ENCODE peak calls at places on chromosomes 16 and 17, in six cellular contexts. One of them, this sample, is unnamed. For H3K79me2 and H3F3A, the result is how much of the 10 kb centered on the place peaks cover.

GRCh38 chr17:47099987-47100711 is 88.9 kb downstream of the CDC27 start:
- DNase-seq in MM.1S: peak
- DNase-seq in neural progenitor cell: peak
- DNase-seq in PC-3: peak
- DNase-seq in GM23338: peak
- DNase-seq in SK-N-SH: peak
- DNase-seq in this sample: peak

GRCh38 chr16:8505327-8505991 is 84.9 kb downstream of the TMEM114 start:
- DNase-seq in MM.1S: no peak
- DNase-seq in neural progenitor cell: peak
- DNase-seq in PC-3: no peak
- DNase-seq in GM23338: peak
- DNase-seq in SK-N-SH: no peak
- DNase-seq in this sample: no peak

GRCh38 chr17:48491527-48492273 is 39.1 kb downstream of the HOXB1 start:
- DNase-seq in MM.1S: no peak
- DNase-seq in neural progenitor cell: no peak
- DNase-seq in PC-3: no peak
- DNase-seq in GM23338: no peak
- DNase-seq in SK-N-SH: no peak
- DNase-seq in this sample: peak

GRCh38 chr17:59329558-59330313 is 1.7 kb upstream of the YPEL2 start:
- DNase-seq in MM.1S: peak
- DNase-seq in neural progenitor cell: peak
- DNase-seq in PC-3: peak
- DNase-seq in GM23338: peak
- DNase-seq in SK-N-SH: peak
- DNase-seq in this sample: peak

GRCh38 chr17:64147110-64148016 is 17.4 kb upstream of the ERN1 start:
- DNase-seq in MM.1S: peak
- DNase-seq in neural progenitor cell: no peak
- DNase-seq in PC-3: peak
- DNase-seq in GM23338: peak
- DNase-seq in SK-N-SH: peak
- DNase-seq in this sample: peak

GRCh38 chr16:54239441-54239840 is 47.1 kb downstream of the IRX3 start:
- DNase-seq in MM.1S: no peak
- DNase-seq in neural progenitor cell: no peak
- DNase-seq in PC-3: no peak
- DNase-seq in GM23338: no peak
- DNase-seq in SK-N-SH: no peak
- DNase-seq in this sample: peak

GRCh38 chr16:27067138-27067537 is 411 bp downstream of the C16orf82 start:
- DNase-seq in MM.1S: no peak
- DNase-seq in neural progenitor cell: peak
- DNase-seq in PC-3: no peak
- DNase-seq in GM23338: peak
- DNase-seq in SK-N-SH: peak
- DNase-seq in this sample: peak

GRCh38 chr16:59697236-59697635 is 963.1 kb upstream of the GOT2 start:
- DNase-seq in MM.1S: no peak
- DNase-seq in neural progenitor cell: no peak
- DNase-seq in PC-3: no peak
- DNase-seq in GM23338: no peak
- DNase-seq in SK-N-SH: no peak
- DNase-seq in this sample: peak

GRCh38 chr16:85384831-85385462 is 228.2 kb upstream of the GSE1 start:
- DNase-seq in MM.1S: no peak
- DNase-seq in neural progenitor cell: no peak
- DNase-seq in PC-3: peak
- DNase-seq in GM23338: peak
- DNase-seq in SK-N-SH: no peak
- DNase-seq in this sample: no peak

GRCh38 chr17:1714980-1715802 is 5.0 kb upstream of the TLCD2 start:
- DNase-seq in MM.1S: no peak
- DNase-seq in neural progenitor cell: peak
- DNase-seq in PC-3: peak
- DNase-seq in GM23338: peak
- DNase-seq in SK-N-SH: peak
- DNase-seq in this sample: peak

GRCh38 chr17:39716073-39716818 is 14.1 kb downstream of the MIEN1 start:
- DNase-seq in MM.1S: no peak
- DNase-seq in neural progenitor cell: no peak
- DNase-seq in PC-3: no peak
- DNase-seq in GM23338: no peak
- DNase-seq in SK-N-SH: no peak
- DNase-seq in this sample: no peak

GRCh38 chr17:81373536-81374160 is 21.6 kb upstream of the BAHCC1 start:
- DNase-seq in MM.1S: no peak
- DNase-seq in neural progenitor cell: no peak
- DNase-seq in PC-3: no peak
- DNase-seq in GM23338: no peak
- DNase-seq in SK-N-SH: no peak
- DNase-seq in this sample: no peak

GRCh38 chr17:72657467-72658317 is 434.8 kb downstream of the SLC39A11 start:
- DNase-seq in MM.1S: no peak
- DNase-seq in neural progenitor cell: no peak
- DNase-seq in PC-3: peak
- DNase-seq in GM23338: peak
- DNase-seq in SK-N-SH: no peak
- DNase-seq in this sample: peak

GRCh38 chr16:81707411-81708321 is 71.4 kb upstream of the PLCG2 start:
- DNase-seq in MM.1S: no peak
- DNase-seq in neural progenitor cell: no peak
- DNase-seq in PC-3: peak
- DNase-seq in GM23338: no peak
- DNase-seq in SK-N-SH: no peak
- DNase-seq in this sample: peak

GRCh38 chr17:81419886-81420768 is 24.9 kb downstream of the BAHCC1 start:
- DNase-seq in MM.1S: no peak
- DNase-seq in neural progenitor cell: no peak
- DNase-seq in PC-3: no peak
- DNase-seq in GM23338: no peak
- DNase-seq in SK-N-SH: no peak
- DNase-seq in this sample: peak

GRCh38 chr17:8611135-8611534 is 19.4 kb downstream of the MYH10 start:
- DNase-seq in MM.1S: no peak
- DNase-seq in neural progenitor cell: no peak
- DNase-seq in PC-3: no peak
- DNase-seq in GM23338: no peak
- DNase-seq in SK-N-SH: no peak
- DNase-seq in this sample: peak

GRCh38 chr17:8016632-8017424 is 14.4 kb downstream of the GUCY2D start:
- DNase-seq in MM.1S: peak
- DNase-seq in neural progenitor cell: peak
- DNase-seq in PC-3: peak
- DNase-seq in GM23338: peak
- DNase-seq in SK-N-SH: peak
- DNase-seq in this sample: peak

GRCh38 chr17:70394430-70394829 is 225.1 kb downstream of the KCNJ2 start:
- DNase-seq in MM.1S: no peak
- DNase-seq in neural progenitor cell: no peak
- DNase-seq in PC-3: no peak
- DNase-seq in GM23338: no peak
- DNase-seq in SK-N-SH: peak
- DNase-seq in this sample: no peak

GRCh38 chr16:25045696-25046381 is 30.7 kb upstream of the ARHGAP17 start:
- DNase-seq in MM.1S: no peak
- DNase-seq in neural progenitor cell: no peak
- DNase-seq in PC-3: peak
- DNase-seq in GM23338: no peak
- DNase-seq in SK-N-SH: no peak
- DNase-seq in this sample: peak

GRCh38 chr16:54633943-54634362 is 296.7 kb upstream of the IRX5 start:
- DNase-seq in MM.1S: peak
- DNase-seq in neural progenitor cell: peak
- DNase-seq in PC-3: no peak
- DNase-seq in GM23338: peak
- DNase-seq in SK-N-SH: no peak
- DNase-seq in this sample: peak

GRCh38 chr16:23595246-23595950 is 718 bp downstream of the NDUFAB1 start:
- DNase-seq in MM.1S: no peak
- DNase-seq in neural progenitor cell: no peak
- DNase-seq in PC-3: no peak
- DNase-seq in GM23338: peak
- DNase-seq in SK-N-SH: peak
- DNase-seq in this sample: peak

GRCh38 chr17:41687828-41688640 is 651 bp upstream of the EIF1 start:
- DNase-seq in MM.1S: peak
- DNase-seq in neural progenitor cell: no peak
- DNase-seq in PC-3: peak
- DNase-seq in GM23338: peak
- DNase-seq in SK-N-SH: peak
- DNase-seq in this sample: peak

GRCh38 chr16:86531641-86532525 is 21.6 kb downstream of the FOXF1 start:
- DNase-seq in MM.1S: no peak
- DNase-seq in neural progenitor cell: no peak
- DNase-seq in PC-3: no peak
- DNase-seq in GM23338: no peak
- DNase-seq in SK-N-SH: no peak
- DNase-seq in this sample: no peak

GRCh38 chr16:58670177-58670576 is 14.4 kb downstream of the SLC38A7 start:
- DNase-seq in MM.1S: no peak
- DNase-seq in neural progenitor cell: no peak
- DNase-seq in PC-3: no peak
- DNase-seq in GM23338: no peak
- DNase-seq in SK-N-SH: no peak
- DNase-seq in this sample: no peak

GRCh38 chr17:21231533-21231932 is 17.6 kb upstream of the TMEM11 start:
- DNase-seq in MM.1S: no peak
- DNase-seq in neural progenitor cell: no peak
- DNase-seq in PC-3: no peak
- DNase-seq in GM23338: no peak
- DNase-seq in SK-N-SH: no peak
- DNase-seq in this sample: no peak

GRCh38 chr16:21952040-21952792 is 945 bp upstream of the UQCRC2 start:
- DNase-seq in MM.1S: peak
- DNase-seq in neural progenitor cell: peak
- DNase-seq in PC-3: peak
- DNase-seq in GM23338: peak
- DNase-seq in SK-N-SH: peak
- DNase-seq in this sample: peak
- H3K79me2 ChIP-seq in MM.1S: half or more
- H3K79me2 ChIP-seq in neural progenitor cell: half or more
- H3K79me2 ChIP-seq in PC-3: half or more
- H3K79me2 ChIP-seq in GM23338: half or more
- H3K79me2 ChIP-seq in SK-N-SH: half or more
- H3K79me2 ChIP-seq in this sample: half or more

GRCh38 chr17:50028207-50029120 is 27.4 kb upstream of the ITGA3 start:
- DNase-seq in MM.1S: no peak
- DNase-seq in neural progenitor cell: peak
- DNase-seq in PC-3: peak
- DNase-seq in GM23338: peak
- DNase-seq in SK-N-SH: peak
- DNase-seq in this sample: peak
- H3F3A ChIP-seq in MM.1S: under half
- H3F3A ChIP-seq in neural progenitor cell: under half
- H3F3A ChIP-seq in PC-3: under half
- H3F3A ChIP-seq in GM23338: under half
- H3F3A ChIP-seq in SK-N-SH: half or more
- H3F3A ChIP-seq in this sample: under half

GRCh38 chr16:69013991-69014390 is 91.5 kb upstream of the HAS3 start:
- DNase-seq in MM.1S: no peak
- DNase-seq in neural progenitor cell: no peak
- DNase-seq in PC-3: no peak
- DNase-seq in GM23338: no peak
- DNase-seq in SK-N-SH: no peak
- DNase-seq in this sample: no peak
- TF ChIP-seq EZH2phosphoT487 in MM.1S: no peak
- TF ChIP-seq EZH2phosphoT487 in neural progenitor cell: no peak
- TF ChIP-seq EZH2phosphoT487 in PC-3: no peak
- TF ChIP-seq EZH2phosphoT487 in GM23338: no peak
- TF ChIP-seq EZH2phosphoT487 in SK-N-SH: no peak
- TF ChIP-seq EZH2phosphoT487 in this sample: no peak

GRCh38 chr17:15237106-15237425 is 28.1 kb downstream of the PMP22 start:
- DNase-seq in MM.1S: no peak
- DNase-seq in neural progenitor cell: no peak
- DNase-seq in PC-3: no peak
- DNase-seq in GM23338: no peak
- DNase-seq in SK-N-SH: no peak
- DNase-seq in this sample: no peak
- H3K79me2 ChIP-seq in MM.1S: under half
- H3K79me2 ChIP-seq in neural progenitor cell: under half
- H3K79me2 ChIP-seq in PC-3: under half
- H3K79me2 ChIP-seq in GM23338: under half
- H3K79me2 ChIP-seq in SK-N-SH: under half
- H3K79me2 ChIP-seq in this sample: under half

DNA sequence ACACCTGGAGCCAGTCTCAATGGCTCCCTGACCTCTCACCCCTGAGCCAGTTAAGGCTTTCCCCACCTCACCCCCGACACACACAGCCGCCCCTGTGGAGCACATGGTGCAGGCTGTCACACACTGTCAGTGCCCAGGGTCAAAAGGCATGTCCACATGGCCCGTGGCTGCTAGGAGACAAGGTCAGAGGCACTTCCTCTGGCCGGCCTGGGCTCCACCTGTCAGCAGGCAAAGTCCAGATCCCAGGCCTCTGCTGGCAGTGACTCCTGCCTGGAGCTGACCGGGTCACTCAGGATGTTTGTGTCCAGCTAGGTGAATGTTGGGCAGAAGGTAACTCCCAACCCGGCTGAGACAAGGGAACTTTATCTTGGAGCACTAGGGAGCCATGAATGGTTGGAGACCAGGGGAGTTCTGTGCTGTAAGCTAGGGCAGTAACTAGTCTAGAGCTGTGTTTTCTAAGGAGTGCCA is 6.0 kb downstream of the SREBF1 start:
- DNase-seq in MM.1S: no peak
- DNase-seq in neural progenitor cell: no peak
- DNase-seq in PC-3: no peak
- DNase-seq in GM23338: no peak
- DNase-seq in SK-N-SH: no peak
- DNase-seq in this sample: no peak
- H3F3A ChIP-seq in MM.1S: under half
- H3F3A ChIP-seq in neural progenitor cell: under half
- H3F3A ChIP-seq in PC-3: under half
- H3F3A ChIP-seq in GM23338: under half
- H3F3A ChIP-seq in SK-N-SH: under half
- H3F3A ChIP-seq in this sample: under half

DNA sequence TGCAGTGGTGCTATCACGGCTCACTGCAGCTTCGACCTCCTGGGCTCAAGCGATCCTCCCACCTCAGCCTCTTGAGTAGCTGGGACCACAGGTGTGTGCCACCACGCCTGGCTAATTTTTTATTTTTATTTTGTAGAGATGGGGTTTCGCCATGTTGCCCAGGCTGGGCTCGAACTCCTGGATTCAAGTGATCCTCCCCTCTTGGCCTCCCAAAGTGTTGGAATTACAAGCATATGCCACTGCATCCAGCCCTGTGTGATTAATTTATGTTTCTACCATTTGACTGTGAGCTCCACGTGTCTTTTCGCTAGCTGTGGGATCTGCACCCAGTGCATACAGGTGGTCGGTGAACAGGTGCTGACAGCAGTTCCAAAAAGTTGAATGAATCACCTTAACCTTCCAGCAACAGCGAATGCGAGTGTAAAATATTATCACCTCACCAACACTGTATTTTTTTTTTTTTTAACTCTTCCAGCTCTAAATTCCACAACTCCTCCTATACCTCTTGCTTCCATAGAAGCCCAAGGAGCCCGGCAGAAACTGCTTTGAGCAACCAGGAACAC is 481 bp upstream of the NUDT7 start:
- DNase-seq in MM.1S: no peak
- DNase-seq in neural progenitor cell: peak
- DNase-seq in PC-3: no peak
- DNase-seq in GM23338: no peak
- DNase-seq in SK-N-SH: no peak
- DNase-seq in this sample: no peak
- TF ChIP-seq EZH2phosphoT487 in MM.1S: no peak
- TF ChIP-seq EZH2phosphoT487 in neural progenitor cell: no peak
- TF ChIP-seq EZH2phosphoT487 in PC-3: no peak
- TF ChIP-seq EZH2phosphoT487 in GM23338: no peak
- TF ChIP-seq EZH2phosphoT487 in SK-N-SH: no peak
- TF ChIP-seq EZH2phosphoT487 in this sample: no peak

This sample was measured in GM23248.